ENCODE peak calls at places on chromosomes 2 and 18, in four cellular contexts. E, V, H and Q are unnamed samples.
A peak's percentile ranks its signal among the peaks of the same experiment; 100 is the strongest.

GRCh38 chr2:336360-336759 is 48.5 kb upstream of the ALKAL2 start:
- DNase-seq in V (no peak), H (no peak), E (no peak), Q (no peak)

GRCh38 chr2:9971105-9971818 is 19.8 kb downstream of the GRHL1 start:
- DNase-seq in H (no peak), E (no peak), V (no peak), Q (no peak)

GRCh38 chr2:239928457-239929350 is 96.4 kb downstream of the NDUFA10 start:
- DNase-seq in H (no peak), E (no peak), V (no peak), Q (no peak)

GRCh38 chr2:108841506-108841905 is 54.9 kb downstream of the CCDC138 start:
- DNase-seq in E (no peak), V (no peak), H (no peak), Q (no peak)

GRCh38 chr2:29309090-29310054 is 194.2 kb downstream of the CLIP4 start:
- DNase-seq in V (no peak), H (peak; percentile 57), E (peak; percentile 80), Q (peak; percentile 62)

GRCh38 chr2:232878855-232879617 is 9.0 kb downstream of the SNORC start:
- DNase-seq in E (no peak), V (no peak), H (no peak), Q (no peak)

GRCh38 chr2:217120429-217120828 is 260.6 kb upstream of the TNP1 start:
- DNase-seq in E (no peak), V (no peak), H (no peak), Q (no peak)

GRCh38 chr18:48736861-48737260 is 198.0 kb downstream of the CTIF start:
- DNase-seq in H (no peak), E (no peak), V (no peak), Q (no peak)

GRCh38 chr2:54446122-54446521 is 10.0 kb upstream of the SPTBN1 start:
- DNase-seq in E (no peak), V (no peak), H (no peak), Q (no peak)

GRCh38 chr2:151918308-151918707 is 90.1 kb upstream of the ARL5A start:
- DNase-seq in V (no peak), H (no peak), E (no peak), Q (no peak)

GRCh38 chr2:212124597-212124996 is 414.0 kb downstream of the ERBB4 start:
- DNase-seq in H (no peak), E (peak; percentile 0), V (no peak), Q (peak; percentile 11)

GRCh38 chr2:100703213-100703612 is 116.7 kb upstream of the NPAS2 start:
- DNase-seq in E (no peak), V (no peak), H (no peak), Q (no peak)

DNA sequence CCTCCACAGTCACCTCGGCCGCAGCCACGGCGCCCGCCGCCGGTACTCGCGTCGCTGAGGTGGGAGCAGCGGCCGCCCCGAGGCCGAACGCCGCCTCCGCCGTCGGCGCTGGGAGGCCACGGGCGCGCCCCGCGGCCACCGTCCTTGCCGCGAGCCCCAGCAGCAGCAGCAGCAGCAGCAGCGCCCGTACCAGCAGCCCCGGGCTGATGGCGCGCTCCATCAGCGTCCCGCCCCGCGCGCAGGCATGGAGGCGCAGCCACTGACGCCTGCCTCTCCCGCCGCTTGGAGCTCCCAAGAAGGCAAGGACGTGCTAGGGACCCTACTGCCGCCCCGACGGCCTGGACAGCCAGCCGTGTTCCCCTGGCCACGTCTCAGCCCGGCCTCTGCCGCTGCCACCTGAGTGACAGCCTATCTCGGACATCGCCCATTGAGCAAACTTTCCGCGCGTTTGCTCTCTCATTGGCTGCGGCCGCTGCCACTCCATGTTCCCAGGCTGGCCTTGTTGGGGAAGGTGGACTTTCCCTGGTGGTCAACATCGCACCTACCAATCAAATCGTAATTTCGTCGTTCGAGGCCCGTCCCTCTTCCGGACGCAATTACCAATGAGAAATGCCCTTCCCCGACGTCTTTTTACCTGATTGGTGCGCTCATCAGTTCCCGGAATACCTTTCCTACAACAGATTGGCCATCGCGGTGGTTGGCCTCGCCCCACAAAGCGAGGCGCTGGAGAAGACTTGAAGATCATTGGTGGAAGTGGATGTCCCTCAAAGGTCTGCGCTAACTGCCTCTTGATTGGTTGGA is at the start of gene EIF2AK3:
- DNase-seq in E (peak; percentile 98), V (peak; percentile 100), H (peak; percentile 97), Q (peak; percentile 100)
- TF ChIP-seq REST in E (no peak), V (no peak), H (peak; percentile 61), Q (peak; percentile 56)

GRCh38 chr2:240983996-240984498 is 14.4 kb upstream of the SNED1 start:
- DNase-seq in E (no peak), V (no peak), H (no peak), Q (no peak)

GRCh38 chr2:240981273-240981672 is 17.1 kb upstream of the SNED1 start:
- DNase-seq in H (no peak), E (no peak), V (no peak), Q (no peak)

GRCh38 chr2:240982821-240983281 is 15.6 kb upstream of the SNED1 start:
- DNase-seq in H (no peak), E (no peak), V (no peak), Q (no peak)

GRCh38 chr2:240981871-240982800 is 16.3 kb upstream of the SNED1 start:
- DNase-seq in V (no peak), E (no peak), H (no peak), Q (no peak)

GRCh38 chr2:240983361-240983995 is 14.9 kb upstream of the SNED1 start:
- DNase-seq in H (peak; percentile 57), V (no peak), E (peak; percentile 13), Q (no peak)
- TF ChIP-seq ESRRA in H (no peak), V (no peak), E (no peak), Q (no peak)

DNA sequence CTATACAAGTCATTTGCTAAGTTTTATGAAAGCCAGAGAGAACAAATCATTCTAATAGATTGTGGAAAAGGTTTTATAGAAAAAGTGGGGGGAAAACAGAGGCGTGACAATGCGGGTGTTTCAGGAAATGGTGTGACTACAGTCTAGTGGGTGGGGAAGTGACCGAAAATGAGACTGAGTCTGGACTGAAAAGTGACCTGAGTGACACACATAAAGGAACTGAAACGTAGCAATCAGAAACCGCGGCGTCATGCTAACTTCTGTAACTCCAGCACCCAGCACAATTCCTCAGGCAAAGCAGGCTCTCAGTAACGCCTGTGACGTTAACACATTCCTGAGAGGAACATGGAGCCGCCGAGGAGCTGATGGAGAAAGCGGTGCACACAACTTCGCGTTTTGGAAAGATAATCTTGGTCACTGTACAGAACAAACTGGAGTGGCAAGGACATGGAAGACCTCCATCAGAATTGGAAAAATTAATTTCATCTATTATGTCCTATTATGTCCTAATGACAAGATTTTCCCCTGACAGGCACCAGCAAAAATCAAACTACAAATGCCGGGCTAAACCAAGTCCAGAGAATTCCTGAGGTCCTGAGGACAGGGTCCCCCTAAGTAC is 1.4 kb upstream of the CD226 start:
- DNase-seq in H (no peak), E (no peak), V (peak; percentile 88), Q (no peak)
- TF ChIP-seq REST in H (no peak), E (no peak), V (no peak), Q (no peak)

GRCh38 chr2:15561574-15562344 is 625 bp upstream of the NBAS start:
- DNase-seq in E (peak; percentile 25), H (peak; percentile 65), V (no peak), Q (peak; percentile 14)
- TF ChIP-seq ESRRA in E (no peak), H (no peak), V (no peak), Q (no peak)

GRCh38 chr2:16680294-16680693 is 14.7 kb upstream of the CYRIA start:
- DNase-seq in E (no peak), V (no peak), H (no peak), Q (no peak)

GRCh38 chr2:16677875-16678274 is 12.2 kb upstream of the CYRIA start:
- DNase-seq in V (no peak), E (no peak), H (no peak), Q (no peak)

GRCh38 chr2:16675781-16676180 is 10.1 kb upstream of the CYRIA start:
- DNase-seq in V (no peak), H (no peak), E (no peak), Q (no peak)

GRCh38 chr2:16682431-16683130 is 16.9 kb upstream of the CYRIA start:
- DNase-seq in E (no peak), V (no peak), H (no peak), Q (no peak)

DNA sequence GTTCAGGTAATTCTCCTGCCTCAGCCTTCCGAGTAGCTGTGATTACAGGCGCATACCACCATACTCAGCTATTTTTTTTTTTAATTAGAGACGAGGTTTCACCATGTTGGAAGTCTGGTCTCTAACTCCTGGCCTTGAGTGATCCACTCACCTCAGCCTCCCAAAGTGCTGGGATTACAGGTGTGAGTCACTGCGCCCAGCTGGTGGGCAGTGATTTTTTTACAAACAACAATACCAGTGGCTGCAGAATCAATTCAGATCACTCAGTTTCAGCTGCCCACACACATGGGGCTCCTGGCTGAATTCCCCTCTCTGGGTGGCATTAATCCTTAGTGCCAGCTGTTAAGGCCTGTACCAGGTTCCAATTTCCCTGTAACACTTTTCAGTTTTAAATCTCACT is 13.3 kb upstream of the CYRIA start:
- DNase-seq in H (no peak), E (no peak), V (no peak), Q (no peak)
- TF ChIP-seq REST in H (no peak), E (no peak), V (no peak), Q (no peak)

GRCh38 chr2:45570671-45571334 is 40.3 kb downstream of the SRBD1 start:
- DNase-seq in E (no peak), V (no peak), H (no peak), Q (peak; percentile 31)

GRCh38 chr2:45567288-45567963 is 43.6 kb downstream of the SRBD1 start:
- DNase-seq in E (no peak), H (no peak), V (no peak), Q (no peak)

GRCh38 chr2:45571940-45572339 is 39.1 kb downstream of the SRBD1 start:
- DNase-seq in H (no peak), V (no peak), E (no peak), Q (no peak)

GRCh38 chr2:45568935-45569334 is 42.1 kb downstream of the SRBD1 start:
- DNase-seq in V (no peak), E (no peak), H (no peak), Q (no peak)

DNA sequence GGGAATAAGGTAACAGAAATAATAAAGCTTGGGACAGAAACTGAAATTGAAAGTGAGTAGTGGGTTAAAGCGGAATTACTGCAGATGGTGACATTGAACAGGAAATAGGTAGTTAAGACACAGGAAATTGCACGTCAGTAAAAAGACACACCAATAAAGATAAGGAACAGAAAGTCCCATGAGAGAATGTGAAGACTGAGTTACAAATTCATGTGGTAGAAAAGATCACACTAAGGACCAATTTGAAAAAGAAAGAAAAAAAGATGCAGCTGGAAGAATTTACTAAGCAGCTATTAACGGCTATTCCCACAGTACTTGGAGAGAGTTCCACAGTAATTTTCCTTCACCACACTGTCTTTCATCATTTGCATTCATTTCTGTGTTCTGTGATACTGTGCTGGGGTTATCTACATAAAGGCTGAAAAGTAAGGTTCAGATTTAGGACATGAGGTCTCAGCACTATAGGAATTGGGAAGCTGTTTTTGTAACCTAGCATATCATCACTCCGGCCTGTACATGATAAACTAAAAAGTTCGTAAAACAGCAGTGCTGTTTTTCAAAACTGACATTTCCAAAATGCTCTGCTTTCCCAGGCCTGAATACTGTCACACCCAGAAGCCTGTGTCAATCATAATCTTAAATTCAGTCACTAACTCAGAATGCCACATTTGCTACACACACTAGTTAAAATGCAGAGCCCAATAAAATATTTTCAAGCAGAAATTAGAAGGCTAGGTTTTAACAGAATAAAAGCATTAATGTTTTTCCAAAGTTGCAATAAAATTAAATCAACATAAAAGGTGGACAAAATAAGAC is 42.9 kb downstream of the SRBD1 start:
- DNase-seq in H (no peak), E (no peak), V (peak; percentile 85), Q (no peak)
- TF ChIP-seq ESRRA in H (no peak), E (no peak), V (no peak), Q (no peak)

GRCh38 chr2:174248187-174248997 is at the start of gene OLA1:
- DNase-seq in V (peak; percentile 75), H (peak; percentile 99), E (peak; percentile 88), Q (peak; percentile 90)
- TF ChIP-seq REST in V (no peak), H (peak; percentile 63), E (no peak), Q (no peak)

GRCh38 chr2:56483081-56483480 is 299.3 kb downstream of the CCDC85A start:
- DNase-seq in E (no peak), H (no peak), V (no peak), Q (no peak)
- TF ChIP-seq ESRRA in E (no peak), H (no peak), V (no peak), Q (no peak)